ENCODE peak calls at places on chromosomes 6 and 20, in nine cellular contexts. T is mesothelial cell of epicardium, Y is heart left ventricle, V is body of pancreas, E is cardiac fibroblast, L is Peyer's patch, C is epithelial cell of esophagus, N is HCT116, A is tibial artery. U is an unnamed sample.

GRCh38 chr6:27894839-27895762 is 17.1 kb downstream of the OR2B2 start:
- DNase-seq in C (peak), L (no peak), E (peak), N (peak), Y (peak), A (no peak), V (peak), T (no peak), U (peak)

GRCh38 chr6:40419377-40419776 is 167.8 kb downstream of the LRFN2 start:
- DNase-seq in E (peak), A (peak), L (no peak), C (peak), V (no peak), T (no peak), Y (no peak), N (no peak), U (no peak)

GRCh38 chr20:24746351-24746685 is 202.8 kb upstream of the CST7 start:
- DNase-seq in Y (no peak), V (peak), C (peak), L (peak), N (peak), T (no peak), A (peak), E (no peak), U (peak)

GRCh38 chr6:37207903-37208456 is 38.0 kb downstream of the PIM1 start:
- DNase-seq in C (peak), V (peak), E (peak), L (peak), N (peak), T (no peak), A (peak), Y (peak), U (peak)

GRCh38 chr6:166834049-166834448 is 122.3 kb downstream of the RNASET2 start:
- DNase-seq in N (no peak), Y (no peak), E (no peak), V (no peak), L (no peak), A (no peak), T (no peak), C (no peak), U (no peak)

GRCh38 chr20:38147166-38147565 is 17.9 kb downstream of the TGM2 start:
- DNase-seq in A (no peak), Y (peak), E (no peak), C (no peak), N (no peak), L (no peak), V (no peak), T (no peak), U (no peak)

GRCh38 chr20:11130554-11131166 is 456.9 kb upstream of the JAG1 start:
- DNase-seq in A (no peak), C (peak), T (no peak), N (no peak), V (no peak), E (no peak), L (no peak), Y (no peak), U (no peak)

GRCh38 chr20:48736231-48736630 is 91.6 kb downstream of the PREX1 start:
- DNase-seq in E (no peak), T (no peak), V (no peak), N (no peak), Y (no peak), A (no peak), C (no peak), L (no peak), U (no peak)

GRCh38 chr20:47576516-47577033 is 74.9 kb downstream of the NCOA3 start:
- DNase-seq in A (peak), E (peak), L (peak), C (peak), N (peak), V (peak), T (peak), Y (peak), U (peak)

GRCh38 chr6:47587503-47587902 is 109.9 kb downstream of the CD2AP start:
- DNase-seq in A (no peak), E (peak), V (no peak), L (no peak), C (no peak), T (no peak), N (no peak), Y (no peak), U (no peak)

GRCh38 chr6:53680489-53680888 is 14.9 kb upstream of the KLHL31 start:
- DNase-seq in E (no peak), N (no peak), A (no peak), V (no peak), T (no peak), Y (no peak), C (no peak), L (no peak), U (no peak)

GRCh38 chr6:145836170-145836569 is 21.6 kb upstream of the FBXO30 start:
- DNase-seq in L (no peak), V (no peak), T (no peak), N (no peak), Y (no peak), C (peak), A (no peak), E (peak), U (no peak)

GRCh38 chr20:54284928-54285704 is 77.2 kb downstream of the PFDN4 start:
- DNase-seq in V (no peak), E (peak), A (no peak), N (peak), T (no peak), L (no peak), C (peak), Y (no peak), U (no peak)

GRCh38 chr6:14200047-14200446 is 82.5 kb downstream of the CD83 start:
- DNase-seq in L (no peak), A (no peak), E (peak), V (no peak), Y (no peak), N (no peak), C (peak), T (no peak), U (no peak)

GRCh38 chr6:150992682-150993081 is 127.2 kb downstream of the MTHFD1L start:
- DNase-seq in V (no peak), T (no peak), E (no peak), L (no peak), Y (no peak), N (no peak), C (no peak), A (no peak), U (no peak)

GRCh38 chr6:87671555-87672029 is 30.4 kb downstream of the AKIRIN2 start:
- DNase-seq in C (no peak), N (no peak), E (no peak), A (no peak), L (no peak), T (no peak), Y (no peak), V (no peak), U (no peak)

GRCh38 chr6:85049282-85049681 is 284.9 kb upstream of the TBX18 start:
- DNase-seq in E (peak), L (no peak), V (no peak), N (no peak), C (peak), Y (no peak), T (no peak), A (no peak), U (no peak)

GRCh38 chr20:45911486-45912343 is at the start of gene PLTP:
- DNase-seq in N (no peak), C (peak), L (peak), T (peak), V (peak), Y (peak), E (peak), A (peak), U (peak)

GRCh38 chr6:108736832-108737231 is 111.4 kb upstream of the ARMC2 start:
- DNase-seq in T (no peak), E (peak), Y (no peak), V (peak), C (peak), L (no peak), N (peak), A (peak), U (peak)

GRCh38 chr6:52020961-52021570 is 66.3 kb downstream of the PKHD1 start:
- DNase-seq in T (no peak), A (no peak), L (no peak), V (no peak), Y (no peak), E (peak), N (peak), C (peak), U (no peak)

GRCh38 chr6:110329348-110329728 is 28.8 kb downstream of the METTL24 start:
- DNase-seq in L (no peak), E (no peak), A (no peak), T (no peak), Y (no peak), C (no peak), N (no peak), V (no peak), U (no peak)

GRCh38 chr6:114342826-114343781 is at the start of gene HS3ST5:
- DNase-seq in N (peak), A (peak), E (peak), T (peak), Y (peak), C (peak), V (peak), L (peak), U (peak)

GRCh38 chr6:110514818-110515217 is 38.4 kb upstream of the SLC22A16 start:
- DNase-seq in E (no peak), A (no peak), Y (no peak), N (no peak), T (no peak), C (no peak), V (no peak), L (no peak), U (no peak)

GRCh38 chr6:45423901-45424627 is 46.3 kb upstream of the SUPT3H start:
- DNase-seq in N (no peak), Y (peak), T (no peak), L (no peak), C (peak), E (no peak), V (peak), A (peak), U (no peak)

GRCh38 chr6:143176090-143177021 is 115.7 kb downstream of the AIG1 start:
- DNase-seq in A (no peak), Y (no peak), E (peak), L (no peak), C (peak), T (no peak), N (peak), V (no peak), U (no peak)
- TF ChIP-seq CTCF in A (no peak), Y (no peak), E (no peak), L (no peak), C (peak), T (no peak), N (peak), V (no peak), U (no peak)

GRCh38 chr6:111844921-111845320 is 28.3 kb downstream of the FYN start:
- DNase-seq in V (no peak), T (no peak), A (no peak), N (no peak), E (no peak), C (no peak), Y (peak), L (no peak), U (peak)
- TF ChIP-seq CTCF in V (no peak), T (no peak), A (no peak), N (no peak), E (no peak), C (no peak), Y (no peak), L (no peak), U (no peak)

DNA sequence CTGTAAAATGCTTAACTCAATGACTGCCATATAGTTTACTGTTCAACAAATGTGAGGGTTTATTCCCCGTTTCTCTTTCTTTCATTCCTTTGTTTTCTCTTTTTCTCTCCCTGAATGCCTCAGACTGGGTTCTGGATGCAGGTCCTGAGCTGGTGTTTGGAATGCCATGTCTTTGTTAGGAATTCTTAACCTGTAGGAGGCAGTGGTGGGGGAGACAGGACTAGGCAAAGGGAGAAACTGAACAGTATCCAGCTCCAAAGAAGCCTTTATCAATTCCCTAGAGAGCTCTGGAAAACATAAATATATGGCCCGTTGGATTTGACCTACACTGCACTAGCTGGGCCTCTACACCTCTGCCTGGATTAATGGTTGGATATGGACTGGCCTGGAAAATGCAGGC is 621.2 kb upstream of the SLC35B3 start:
- DNase-seq in V (no peak), C (no peak), L (no peak), N (no peak), E (no peak), A (no peak), Y (no peak), T (no peak), U (no peak)
- TF ChIP-seq CTCF in V (no peak), C (no peak), L (no peak), N (peak), E (no peak), A (no peak), Y (no peak), T (no peak), U (no peak)

DNA sequence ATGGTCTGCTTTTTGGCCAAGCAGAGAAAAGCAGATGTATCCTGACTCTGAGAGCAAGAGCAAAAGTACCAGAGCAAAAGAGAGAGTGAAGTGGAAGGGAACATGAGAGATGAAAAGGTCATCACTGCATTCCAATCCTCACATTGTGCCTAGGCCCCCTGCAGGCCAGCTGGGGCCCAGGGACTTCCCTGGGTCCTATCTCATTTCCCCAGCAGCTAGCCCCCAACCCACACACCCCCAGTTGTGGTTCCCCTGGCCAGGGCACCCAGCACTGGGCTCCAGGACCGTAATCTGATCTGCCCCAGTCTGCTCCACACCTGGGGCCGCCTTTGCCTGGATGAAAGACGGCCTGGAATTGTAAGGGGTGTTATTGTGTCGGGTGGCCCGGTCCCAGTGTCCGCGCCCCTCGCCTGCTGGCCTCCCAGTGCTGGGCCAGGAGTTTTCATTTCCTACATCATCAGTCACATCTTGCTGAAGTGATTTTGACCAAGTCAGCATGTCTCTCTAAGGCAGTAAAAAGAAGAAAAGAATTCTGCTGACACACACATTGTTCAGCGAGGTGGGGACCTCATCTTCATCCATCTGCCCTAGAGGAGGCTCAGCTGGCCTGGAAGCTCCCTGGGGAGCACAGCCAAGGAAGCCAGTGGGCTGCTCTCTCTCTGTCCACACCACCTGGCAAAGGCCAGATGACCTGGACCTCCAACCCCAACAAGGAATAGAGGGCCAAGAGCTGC is 3.9 kb upstream of the BMP7 start:
- DNase-seq in V (no peak), Y (no peak), T (no peak), A (no peak), E (no peak), N (no peak), L (no peak), C (no peak), U (no peak)
- TF ChIP-seq CTCF in V (no peak), Y (no peak), T (no peak), A (no peak), E (no peak), N (no peak), L (no peak), C (no peak), U (no peak)

GRCh38 chr6:103268335-103268734 is 1591.4 kb downstream of the HACE1 start:
- DNase-seq in Y (no peak), N (no peak), A (no peak), E (no peak), C (no peak), L (no peak), T (no peak), V (no peak), U (no peak)

DNA sequence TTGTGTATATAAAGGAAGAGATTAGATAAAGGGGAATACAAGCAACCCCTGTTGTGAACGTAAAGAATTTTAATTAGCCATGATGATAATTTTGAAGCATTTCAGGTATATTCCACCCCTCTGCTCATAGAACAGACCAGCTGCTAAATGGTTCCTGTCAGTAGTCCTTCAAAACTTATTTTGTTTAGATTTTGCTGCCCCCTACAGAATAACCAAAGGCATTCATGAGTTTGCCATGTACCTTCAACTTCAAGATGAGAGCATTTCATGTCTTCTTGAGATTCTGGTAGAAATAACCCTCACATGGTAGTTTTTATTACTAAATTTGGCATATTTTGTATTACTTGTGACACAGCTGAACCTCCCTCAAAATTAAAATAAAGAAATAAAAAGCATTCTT is 1586.7 kb downstream of the HACE1 start:
- DNase-seq in L (no peak), C (peak), A (no peak), Y (no peak), E (peak), N (peak), V (no peak), T (no peak), U (no peak)
- TF ChIP-seq CTCF in L (no peak), C (peak), A (no peak), Y (peak), E (no peak), N (peak), V (no peak), T (peak), U (peak)

DNA sequence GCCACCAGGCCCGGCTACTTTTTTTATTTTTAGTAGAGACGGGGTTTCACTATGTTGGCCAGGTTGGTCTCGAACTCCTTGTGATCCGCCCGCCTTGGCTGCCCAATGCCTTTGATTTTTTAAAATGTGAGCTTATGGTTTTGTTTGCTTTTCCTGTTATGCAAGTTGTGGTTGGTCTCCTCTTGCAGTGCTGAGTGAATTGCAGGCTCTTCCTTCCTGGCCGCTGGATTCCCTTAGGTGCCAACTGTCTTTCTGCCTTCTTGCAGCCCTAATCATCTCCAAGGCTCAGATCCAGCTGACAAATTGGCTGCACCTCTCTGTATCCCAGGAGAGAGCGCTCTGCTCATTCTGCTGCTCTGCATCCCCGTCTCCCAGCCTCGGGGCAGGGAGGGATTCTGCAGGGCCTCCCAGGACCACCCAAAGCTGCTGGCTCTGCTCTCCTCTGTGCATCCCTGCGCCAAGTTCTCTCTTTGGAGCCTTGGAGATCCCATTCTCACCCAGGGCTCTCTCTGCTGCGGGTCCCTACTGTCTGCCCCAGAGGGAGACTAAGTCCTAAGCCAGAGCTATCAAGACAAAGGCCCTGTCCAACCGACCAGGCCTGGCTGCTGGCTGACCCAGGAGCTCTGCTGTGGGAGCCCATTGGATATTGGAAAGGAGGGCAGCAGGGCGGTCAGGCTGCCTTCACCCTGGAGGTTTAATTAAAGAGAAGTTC is 14.1 kb upstream of the EMILIN3 start:
- DNase-seq in L (no peak), T (no peak), C (peak), A (no peak), N (no peak), Y (no peak), E (no peak), V (no peak), U (no peak)
- TF ChIP-seq CTCF in L (no peak), T (no peak), C (no peak), A (no peak), N (no peak), Y (no peak), E (no peak), V (no peak), U (no peak)

DNA sequence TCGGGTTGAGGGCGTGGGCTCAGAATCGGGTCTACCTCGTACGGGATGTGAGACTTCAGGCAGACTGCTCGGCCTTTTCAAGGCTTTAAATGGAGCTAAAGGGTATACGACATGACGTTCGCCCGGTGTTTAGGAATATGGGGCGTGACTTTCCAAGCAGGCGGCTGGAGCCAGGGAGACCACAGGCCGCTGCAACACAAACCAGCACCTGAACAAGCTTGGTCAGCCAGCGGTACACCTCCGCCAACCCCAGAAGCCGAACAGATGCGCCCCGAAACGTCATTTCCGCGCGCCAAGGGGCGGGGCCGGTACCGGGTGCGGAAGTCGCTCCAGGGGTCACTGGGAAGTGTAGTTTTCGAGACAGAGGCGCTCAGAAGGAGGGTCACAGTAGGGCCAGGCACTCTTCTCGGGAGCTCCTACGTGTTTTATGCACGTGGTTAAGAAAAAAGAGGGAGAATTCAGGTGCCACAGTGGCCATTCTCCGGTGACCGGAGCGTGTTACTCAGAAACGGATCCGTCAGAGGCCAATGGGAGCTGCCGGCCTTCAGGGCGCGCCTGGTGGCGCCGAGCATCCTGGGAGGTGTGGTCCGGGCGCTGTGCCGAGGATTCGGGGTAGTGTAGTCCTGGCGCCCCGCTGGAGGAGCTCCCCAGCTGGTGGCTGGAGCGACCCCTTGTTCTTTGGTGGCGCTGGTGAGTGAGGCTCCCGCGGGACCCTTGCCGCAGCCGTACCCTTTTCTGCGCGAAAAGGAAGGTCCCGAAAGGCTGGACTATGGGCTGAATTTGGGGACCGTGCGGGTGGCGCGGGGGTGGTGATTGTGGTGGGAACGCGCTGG is at the start of gene ZNF133:
- DNase-seq in T (peak), E (peak), L (peak), V (peak), A (peak), C (peak), Y (peak), N (peak), U (peak)
- TF ChIP-seq CTCF in T (no peak), E (no peak), L (no peak), V (no peak), A (no peak), C (no peak), Y (no peak), N (no peak), U (no peak)